ENCODE peak calls at places on chromosome 18, in eight cellular contexts. B, P, U, O, N, K, H and W are unnamed samples.

GRCh38 chr18:55651236-55651635 is 63.2 kb upstream of the TCF4 start:
- DNase-seq in O (no peak), B (no peak), U (no peak), N (no peak), P (no peak), H (no peak), K (no peak), W (no peak)

GRCh38 chr18:35355140-35355618 is 11.0 kb upstream of the ZNF24 start:
- DNase-seq in P (no peak), H (peak; percentile 88), U (peak; percentile 76), N (peak; percentile 71), B (peak; percentile 86), K (peak; percentile 73), O (peak; percentile 39), W (peak; percentile 77)

GRCh38 chr18:70663141-70663540 is 374.3 kb downstream of the SOCS6 start:
- DNase-seq in B (no peak), N (no peak), H (no peak), O (no peak), U (no peak), P (no peak), K (no peak), W (no peak)

GRCh38 chr18:34345738-34346137 is 121.0 kb upstream of the NOL4 start:
- DNase-seq in P (no peak), U (no peak), O (no peak), H (no peak), N (no peak), B (no peak), K (no peak), W (no peak)

GRCh38 chr18:30359521-30359920 is 683.0 kb downstream of the DSC3 start:
- DNase-seq in O (no peak), K (no peak), H (no peak), U (no peak), P (no peak), N (no peak), B (no peak), W (no peak)

GRCh38 chr18:26383454-26384270 is 157.4 kb downstream of the TAF4B start:
- DNase-seq in H (peak; percentile 86), K (no peak), B (peak; percentile 53), O (no peak), N (no peak), U (peak; percentile 52), P (no peak), W (peak; percentile 16)

GRCh38 chr18:28736223-28736622 is 559.3 kb upstream of the CDH2 start:
- DNase-seq in P (no peak), O (no peak), B (no peak), H (no peak), K (no peak), U (no peak), N (no peak), W (no peak)

GRCh38 chr18:48419268-48420022 is 10.3 kb upstream of the ZBTB7C start:
- DNase-seq in B (no peak), K (no peak), N (no peak), U (no peak), H (no peak), O (no peak), P (no peak), W (no peak)

GRCh38 chr18:63180971-63181376 is 138.6 kb downstream of the BCL2 start:
- DNase-seq in H (no peak), K (no peak), O (no peak), P (no peak), U (no peak), B (no peak), N (no peak), W (no peak)

GRCh38 chr18:54169710-54170403 is 54.6 kb downstream of the MBD2 start:
- DNase-seq in N (no peak), H (no peak), B (no peak), K (no peak), O (no peak), U (no peak), P (no peak), W (no peak)

GRCh38 chr18:69282371-69282770 is 118.3 kb upstream of the DOK6 start:
- DNase-seq in B (peak; percentile 26), P (no peak), N (no peak), O (no peak), K (no peak), U (no peak), H (no peak), W (no peak)

GRCh38 chr18:35029770-35030169 is 11.4 kb upstream of the MAPRE2 start:
- DNase-seq in H (peak; percentile 31), K (no peak), N (no peak), U (no peak), B (no peak), O (no peak), P (no peak), W (no peak)

GRCh38 chr18:72336786-72337185 is 207.4 kb downstream of the CBLN2 start:
- DNase-seq in K (no peak), P (no peak), U (no peak), O (no peak), N (no peak), H (no peak), B (no peak), W (no peak)

GRCh38 chr18:54466248-54467005 is 108.7 kb downstream of the C18orf54 start:
- DNase-seq in H (no peak), P (no peak), O (no peak), K (no peak), N (no peak), B (no peak), U (no peak), W (no peak)

GRCh38 chr18:70074091-70074490 is 126.4 kb upstream of the CD226 start:
- DNase-seq in B (no peak), O (no peak), N (peak; percentile 16), U (no peak), P (no peak), H (peak; percentile 70), K (no peak), W (no peak)

GRCh38 chr18:21933931-21934765 is 193.6 kb downstream of the MIB1 start:
- DNase-seq in H (no peak), K (no peak), U (no peak), O (no peak), P (no peak), N (no peak), B (peak; percentile 56), W (no peak)

GRCh38 chr18:56919190-56919589 is 227.7 kb upstream of the BOD1L2 start:
- DNase-seq in O (no peak), H (no peak), B (no peak), U (no peak), P (no peak), N (no peak), K (no peak), W (no peak)

GRCh38 chr18:45793295-45793965 is 32.0 kb upstream of the SIGLEC15 start:
- DNase-seq in N (peak; percentile 79), K (no peak), O (no peak), P (no peak), U (peak; percentile 42), H (peak; percentile 85), B (no peak), W (no peak)

GRCh38 chr18:49303376-49303775 is 157.1 kb downstream of the DYM start:
- DNase-seq in H (no peak), N (no peak), K (no peak), U (no peak), O (no peak), B (no peak), P (no peak), W (no peak)

GRCh38 chr18:79438581-79438980 is 42.9 kb downstream of the NFATC1 start:
- DNase-seq in K (no peak), N (no peak), B (no peak), H (no peak), P (no peak), U (no peak), O (no peak), W (no peak)

GRCh38 chr18:5463390-5463789 is 80.4 kb downstream of the EPB41L3 start:
- DNase-seq in O (no peak), U (no peak), H (peak; percentile 93), B (no peak), P (no peak), K (peak; percentile 80), N (peak; percentile 82), W (no peak)

GRCh38 chr18:11850821-11851155 is 425 bp upstream of the CHMP1B start:
- DNase-seq in K (no peak), U (peak; percentile 79), P (no peak), O (no peak), B (no peak), N (no peak), H (peak; percentile 80), W (no peak)

GRCh38 chr18:50183556-50183955 is 11.4 kb downstream of the MYO5B start:
- DNase-seq in B (no peak), K (no peak), O (no peak), P (no peak), N (no peak), U (peak; percentile 43), H (peak; percentile 5), W (no peak)

GRCh38 chr18:57397440-57397839 is 37.7 kb upstream of the ONECUT2 start:
- DNase-seq in P (no peak), U (no peak), N (no peak), K (no peak), H (peak; percentile 7), B (no peak), O (no peak), W (no peak)

GRCh38 chr18:37419272-37419671 is 146.3 kb downstream of the CELF4 start:
- DNase-seq in H (no peak), P (no peak), B (no peak), N (no peak), U (no peak), O (no peak), K (no peak), W (no peak)